ENCODE peak calls at places on chromosomes 7 and 10, in seven cellular contexts. Z, Y, R, J, T, U and G are unnamed samples.

GRCh38 chr7:120190109-120190508 is 82.9 kb upstream of the KCND2 start:
- DNase-seq in Z (no peak), Y (no peak), R (no peak), J (no peak), T (no peak), U (no peak), G (no peak)

GRCh38 chr10:14397069-14397468 is 66.3 kb upstream of the FRMD4A start:
- DNase-seq in Z (peak), Y (peak), R (no peak), J (no peak), T (no peak), U (peak), G (peak)

GRCh38 chr10:133008736-133009135 is 66.4 kb upstream of the CFAP46 start:
- DNase-seq in Z (no peak), Y (no peak), R (no peak), J (no peak), T (no peak), U (no peak), G (no peak)

GRCh38 chr10:7577206-7577978 is 89.4 kb downstream of the ITIH5 start:
- DNase-seq in Z (no peak), Y (no peak), R (no peak), J (no peak), T (no peak), U (no peak), G (no peak)

GRCh38 chr7:149831730-149832219 is 6.4 kb upstream of the ZNF862 start:
- DNase-seq in Z (no peak), Y (no peak), R (no peak), J (no peak), T (no peak), U (no peak), G (no peak)

GRCh38 chr10:43070121-43071085 is 6.5 kb upstream of the RET start:
- DNase-seq in Z (no peak), Y (no peak), R (no peak), J (no peak), T (no peak), U (no peak), G (no peak)

GRCh38 chr10:78588194-78588811 is 480.5 kb upstream of the ZMIZ1 start:
- DNase-seq in Z (peak), Y (peak), R (no peak), J (no peak), T (peak), U (no peak), G (no peak)

GRCh38 chr10:73946253-73947145 is 35.6 kb downstream of the PLAU start:
- DNase-seq in Z (no peak), Y (no peak), R (no peak), J (no peak), T (no peak), U (no peak), G (no peak)